ENCODE peak calls at places on chromosomes 11 and 22, in five cellular contexts. One of them, this sample, is unnamed.
A peak's percentile ranks its signal among the peaks of the same experiment; 100 is the strongest.

GRCh38 chr11:57868491-57868890 is 106.9 kb downstream of the CTNND1 start:
- DNase-seq in stimulated activated CD8-positive, alpha-beta memory T cell treated with anti-CD3 and anti-CD28 coated beads, Interleukin-15, amount 100 ng/mL, for 4 hours: no peak
- DNase-seq in activated effector memory CD4-positive, alpha-beta T cell treated with anti-CD3 and anti-CD28 coated beads, Interleukin-2, amount 50 U/mL, for 16 hours: no peak
- DNase-seq in psoas muscle: no peak
- DNase-seq in non-pigmented ciliary epithelial cell: no peak
- DNase-seq in this sample: no peak

GRCh38 chr22:21775061-21775460 is 39.5 kb upstream of the YPEL1 start:
- DNase-seq in stimulated activated CD8-positive, alpha-beta memory T cell treated with anti-CD3 and anti-CD28 coated beads, Interleukin-15, amount 100 ng/mL, for 4 hours: no peak
- DNase-seq in activated effector memory CD4-positive, alpha-beta T cell treated with anti-CD3 and anti-CD28 coated beads, Interleukin-2, amount 50 U/mL, for 16 hours: no peak
- DNase-seq in psoas muscle: no peak
- DNase-seq in non-pigmented ciliary epithelial cell: no peak
- DNase-seq in this sample: no peak

GRCh38 chr11:109619498-109619897 is 197.5 kb downstream of the C11orf87 start:
- DNase-seq in stimulated activated CD8-positive, alpha-beta memory T cell treated with anti-CD3 and anti-CD28 coated beads, Interleukin-15, amount 100 ng/mL, for 4 hours: no peak
- DNase-seq in activated effector memory CD4-positive, alpha-beta T cell treated with anti-CD3 and anti-CD28 coated beads, Interleukin-2, amount 50 U/mL, for 16 hours: no peak
- DNase-seq in psoas muscle: no peak
- DNase-seq in non-pigmented ciliary epithelial cell: no peak
- DNase-seq in this sample: no peak

GRCh38 chr11:102111787-102112653 is 1.8 kb downstream of the YAP1 start:
- DNase-seq in stimulated activated CD8-positive, alpha-beta memory T cell treated with anti-CD3 and anti-CD28 coated beads, Interleukin-15, amount 100 ng/mL, for 4 hours: no peak
- DNase-seq in activated effector memory CD4-positive, alpha-beta T cell treated with anti-CD3 and anti-CD28 coated beads, Interleukin-2, amount 50 U/mL, for 16 hours: no peak
- DNase-seq in psoas muscle: no peak
- DNase-seq in non-pigmented ciliary epithelial cell: peak; percentile 68
- DNase-seq in this sample: peak; percentile 73

GRCh38 chr22:30704978-30705377 is 10.3 kb downstream of the OSBP2 start:
- DNase-seq in stimulated activated CD8-positive, alpha-beta memory T cell treated with anti-CD3 and anti-CD28 coated beads, Interleukin-15, amount 100 ng/mL, for 4 hours: no peak
- DNase-seq in activated effector memory CD4-positive, alpha-beta T cell treated with anti-CD3 and anti-CD28 coated beads, Interleukin-2, amount 50 U/mL, for 16 hours: peak; percentile 22
- DNase-seq in psoas muscle: no peak
- DNase-seq in non-pigmented ciliary epithelial cell: no peak
- DNase-seq in this sample: no peak

GRCh38 chr11:70660059-70660888 is 261.9 kb downstream of the CTTN start:
- DNase-seq in stimulated activated CD8-positive, alpha-beta memory T cell treated with anti-CD3 and anti-CD28 coated beads, Interleukin-15, amount 100 ng/mL, for 4 hours: no peak
- DNase-seq in activated effector memory CD4-positive, alpha-beta T cell treated with anti-CD3 and anti-CD28 coated beads, Interleukin-2, amount 50 U/mL, for 16 hours: no peak
- DNase-seq in psoas muscle: no peak
- DNase-seq in non-pigmented ciliary epithelial cell: no peak
- DNase-seq in this sample: no peak

GRCh38 chr11:39684155-39684554 is 1775.3 kb downstream of the LRRC4C start:
- DNase-seq in stimulated activated CD8-positive, alpha-beta memory T cell treated with anti-CD3 and anti-CD28 coated beads, Interleukin-15, amount 100 ng/mL, for 4 hours: no peak
- DNase-seq in activated effector memory CD4-positive, alpha-beta T cell treated with anti-CD3 and anti-CD28 coated beads, Interleukin-2, amount 50 U/mL, for 16 hours: no peak
- DNase-seq in psoas muscle: no peak
- DNase-seq in non-pigmented ciliary epithelial cell: no peak
- DNase-seq in this sample: no peak

GRCh38 chr11:100830295-100830694 is 143.2 kb downstream of the ARHGAP42 start:
- DNase-seq in stimulated activated CD8-positive, alpha-beta memory T cell treated with anti-CD3 and anti-CD28 coated beads, Interleukin-15, amount 100 ng/mL, for 4 hours: no peak
- DNase-seq in activated effector memory CD4-positive, alpha-beta T cell treated with anti-CD3 and anti-CD28 coated beads, Interleukin-2, amount 50 U/mL, for 16 hours: no peak
- DNase-seq in psoas muscle: peak; percentile 20
- DNase-seq in non-pigmented ciliary epithelial cell: no peak
- DNase-seq in this sample: no peak

GRCh38 chr11:748007-748359 is 719 bp downstream of the TALDO1 start:
- DNase-seq in stimulated activated CD8-positive, alpha-beta memory T cell treated with anti-CD3 and anti-CD28 coated beads, Interleukin-15, amount 100 ng/mL, for 4 hours: no peak
- DNase-seq in activated effector memory CD4-positive, alpha-beta T cell treated with anti-CD3 and anti-CD28 coated beads, Interleukin-2, amount 50 U/mL, for 16 hours: no peak
- DNase-seq in psoas muscle: no peak
- DNase-seq in non-pigmented ciliary epithelial cell: no peak
- DNase-seq in this sample: peak; percentile 64

GRCh38 chr11:126607374-126607773 is 251.9 kb downstream of the ST3GAL4 start:
- DNase-seq in stimulated activated CD8-positive, alpha-beta memory T cell treated with anti-CD3 and anti-CD28 coated beads, Interleukin-15, amount 100 ng/mL, for 4 hours: no peak
- DNase-seq in activated effector memory CD4-positive, alpha-beta T cell treated with anti-CD3 and anti-CD28 coated beads, Interleukin-2, amount 50 U/mL, for 16 hours: no peak
- DNase-seq in psoas muscle: peak; percentile 38
- DNase-seq in non-pigmented ciliary epithelial cell: no peak
- DNase-seq in this sample: no peak

GRCh38 chr11:27255447-27255828 is 107.6 kb downstream of the CCDC34 start:
- DNase-seq in stimulated activated CD8-positive, alpha-beta memory T cell treated with anti-CD3 and anti-CD28 coated beads, Interleukin-15, amount 100 ng/mL, for 4 hours: no peak
- DNase-seq in activated effector memory CD4-positive, alpha-beta T cell treated with anti-CD3 and anti-CD28 coated beads, Interleukin-2, amount 50 U/mL, for 16 hours: no peak
- DNase-seq in psoas muscle: no peak
- DNase-seq in non-pigmented ciliary epithelial cell: peak; percentile 81
- DNase-seq in this sample: no peak

GRCh38 chr11:36328956-36329673 is 33.0 kb downstream of the PRR5L start:
- DNase-seq in stimulated activated CD8-positive, alpha-beta memory T cell treated with anti-CD3 and anti-CD28 coated beads, Interleukin-15, amount 100 ng/mL, for 4 hours: no peak
- DNase-seq in activated effector memory CD4-positive, alpha-beta T cell treated with anti-CD3 and anti-CD28 coated beads, Interleukin-2, amount 50 U/mL, for 16 hours: no peak
- DNase-seq in psoas muscle: no peak
- DNase-seq in non-pigmented ciliary epithelial cell: no peak
- DNase-seq in this sample: no peak

GRCh38 chr11:123194308-123195181 is 503 bp downstream of the CLMP start:
- DNase-seq in stimulated activated CD8-positive, alpha-beta memory T cell treated with anti-CD3 and anti-CD28 coated beads, Interleukin-15, amount 100 ng/mL, for 4 hours: no peak
- DNase-seq in activated effector memory CD4-positive, alpha-beta T cell treated with anti-CD3 and anti-CD28 coated beads, Interleukin-2, amount 50 U/mL, for 16 hours: no peak
- DNase-seq in psoas muscle: peak; percentile 28
- DNase-seq in non-pigmented ciliary epithelial cell: no peak
- DNase-seq in this sample: peak; percentile 80

GRCh38 chr11:113817162-113817561 is 37.6 kb downstream of the CLDN25 start:
- DNase-seq in stimulated activated CD8-positive, alpha-beta memory T cell treated with anti-CD3 and anti-CD28 coated beads, Interleukin-15, amount 100 ng/mL, for 4 hours: no peak
- DNase-seq in activated effector memory CD4-positive, alpha-beta T cell treated with anti-CD3 and anti-CD28 coated beads, Interleukin-2, amount 50 U/mL, for 16 hours: no peak
- DNase-seq in psoas muscle: no peak
- DNase-seq in non-pigmented ciliary epithelial cell: peak; percentile 6
- DNase-seq in this sample: no peak

GRCh38 chr11:44286911-44287310 is 23.0 kb downstream of the ALX4 start:
- DNase-seq in stimulated activated CD8-positive, alpha-beta memory T cell treated with anti-CD3 and anti-CD28 coated beads, Interleukin-15, amount 100 ng/mL, for 4 hours: no peak
- DNase-seq in activated effector memory CD4-positive, alpha-beta T cell treated with anti-CD3 and anti-CD28 coated beads, Interleukin-2, amount 50 U/mL, for 16 hours: no peak
- DNase-seq in psoas muscle: no peak
- DNase-seq in non-pigmented ciliary epithelial cell: no peak
- DNase-seq in this sample: no peak

GRCh38 chr11:133906746-133907145 is 50.0 kb downstream of the IGSF9B start:
- DNase-seq in stimulated activated CD8-positive, alpha-beta memory T cell treated with anti-CD3 and anti-CD28 coated beads, Interleukin-15, amount 100 ng/mL, for 4 hours: no peak
- DNase-seq in activated effector memory CD4-positive, alpha-beta T cell treated with anti-CD3 and anti-CD28 coated beads, Interleukin-2, amount 50 U/mL, for 16 hours: peak; percentile 17
- DNase-seq in psoas muscle: no peak
- DNase-seq in non-pigmented ciliary epithelial cell: no peak
- DNase-seq in this sample: peak; percentile 41

GRCh38 chr11:94549166-94549565 is 5.4 kb downstream of the FUT4 start:
- DNase-seq in stimulated activated CD8-positive, alpha-beta memory T cell treated with anti-CD3 and anti-CD28 coated beads, Interleukin-15, amount 100 ng/mL, for 4 hours: no peak
- DNase-seq in activated effector memory CD4-positive, alpha-beta T cell treated with anti-CD3 and anti-CD28 coated beads, Interleukin-2, amount 50 U/mL, for 16 hours: no peak
- DNase-seq in psoas muscle: no peak
- DNase-seq in non-pigmented ciliary epithelial cell: no peak
- DNase-seq in this sample: no peak

GRCh38 chr11:60978546-60979380 is 7.3 kb downstream of the CD6 start:
- DNase-seq in stimulated activated CD8-positive, alpha-beta memory T cell treated with anti-CD3 and anti-CD28 coated beads, Interleukin-15, amount 100 ng/mL, for 4 hours: peak; percentile 31
- DNase-seq in activated effector memory CD4-positive, alpha-beta T cell treated with anti-CD3 and anti-CD28 coated beads, Interleukin-2, amount 50 U/mL, for 16 hours: peak; percentile 87
- DNase-seq in psoas muscle: no peak
- DNase-seq in non-pigmented ciliary epithelial cell: no peak
- DNase-seq in this sample: no peak

GRCh38 chr11:62142921-62143320 is 19.1 kb downstream of the INCENP start:
- DNase-seq in stimulated activated CD8-positive, alpha-beta memory T cell treated with anti-CD3 and anti-CD28 coated beads, Interleukin-15, amount 100 ng/mL, for 4 hours: no peak
- DNase-seq in activated effector memory CD4-positive, alpha-beta T cell treated with anti-CD3 and anti-CD28 coated beads, Interleukin-2, amount 50 U/mL, for 16 hours: no peak
- DNase-seq in psoas muscle: no peak
- DNase-seq in non-pigmented ciliary epithelial cell: no peak
- DNase-seq in this sample: no peak

GRCh38 chr22:31346255-31346732 is at the start of gene PATZ1:
- DNase-seq in stimulated activated CD8-positive, alpha-beta memory T cell treated with anti-CD3 and anti-CD28 coated beads, Interleukin-15, amount 100 ng/mL, for 4 hours: peak; percentile 57
- DNase-seq in activated effector memory CD4-positive, alpha-beta T cell treated with anti-CD3 and anti-CD28 coated beads, Interleukin-2, amount 50 U/mL, for 16 hours: peak; percentile 90
- DNase-seq in psoas muscle: peak; percentile 74
- DNase-seq in non-pigmented ciliary epithelial cell: no peak
- DNase-seq in this sample: peak; percentile 91

GRCh38 chr22:40285508-40285907 is 60.8 kb upstream of the ADSL start:
- DNase-seq in stimulated activated CD8-positive, alpha-beta memory T cell treated with anti-CD3 and anti-CD28 coated beads, Interleukin-15, amount 100 ng/mL, for 4 hours: no peak
- DNase-seq in activated effector memory CD4-positive, alpha-beta T cell treated with anti-CD3 and anti-CD28 coated beads, Interleukin-2, amount 50 U/mL, for 16 hours: no peak
- DNase-seq in psoas muscle: no peak
- DNase-seq in non-pigmented ciliary epithelial cell: no peak
- DNase-seq in this sample: no peak

GRCh38 chr11:76577199-76577920 is 93.2 kb downstream of the LRRC32 start:
- DNase-seq in stimulated activated CD8-positive, alpha-beta memory T cell treated with anti-CD3 and anti-CD28 coated beads, Interleukin-15, amount 100 ng/mL, for 4 hours: no peak
- DNase-seq in activated effector memory CD4-positive, alpha-beta T cell treated with anti-CD3 and anti-CD28 coated beads, Interleukin-2, amount 50 U/mL, for 16 hours: no peak
- DNase-seq in psoas muscle: no peak
- DNase-seq in non-pigmented ciliary epithelial cell: peak; percentile 43
- DNase-seq in this sample: peak; percentile 92

GRCh38 chr22:49364398-49364797 is 463.3 kb downstream of the BRD1 start:
- DNase-seq in stimulated activated CD8-positive, alpha-beta memory T cell treated with anti-CD3 and anti-CD28 coated beads, Interleukin-15, amount 100 ng/mL, for 4 hours: no peak
- DNase-seq in activated effector memory CD4-positive, alpha-beta T cell treated with anti-CD3 and anti-CD28 coated beads, Interleukin-2, amount 50 U/mL, for 16 hours: no peak
- DNase-seq in psoas muscle: no peak
- DNase-seq in non-pigmented ciliary epithelial cell: no peak
- DNase-seq in this sample: no peak

GRCh38 chr11:84558085-84558905 is 1068.8 kb downstream of the DLG2 start:
- DNase-seq in stimulated activated CD8-positive, alpha-beta memory T cell treated with anti-CD3 and anti-CD28 coated beads, Interleukin-15, amount 100 ng/mL, for 4 hours: no peak
- DNase-seq in activated effector memory CD4-positive, alpha-beta T cell treated with anti-CD3 and anti-CD28 coated beads, Interleukin-2, amount 50 U/mL, for 16 hours: no peak
- DNase-seq in psoas muscle: no peak
- DNase-seq in non-pigmented ciliary epithelial cell: no peak
- DNase-seq in this sample: no peak

GRCh38 chr11:3050386-3051325 is 6.6 kb downstream of the CARS1 start:
- DNase-seq in stimulated activated CD8-positive, alpha-beta memory T cell treated with anti-CD3 and anti-CD28 coated beads, Interleukin-15, amount 100 ng/mL, for 4 hours: no peak
- DNase-seq in activated effector memory CD4-positive, alpha-beta T cell treated with anti-CD3 and anti-CD28 coated beads, Interleukin-2, amount 50 U/mL, for 16 hours: no peak
- DNase-seq in psoas muscle: no peak
- DNase-seq in non-pigmented ciliary epithelial cell: no peak
- DNase-seq in this sample: no peak

GRCh38 chr11:17986007-17986710 is 26.7 kb downstream of the SERGEF start:
- DNase-seq in stimulated activated CD8-positive, alpha-beta memory T cell treated with anti-CD3 and anti-CD28 coated beads, Interleukin-15, amount 100 ng/mL, for 4 hours: no peak
- DNase-seq in activated effector memory CD4-positive, alpha-beta T cell treated with anti-CD3 and anti-CD28 coated beads, Interleukin-2, amount 50 U/mL, for 16 hours: no peak
- DNase-seq in psoas muscle: peak; percentile 45
- DNase-seq in non-pigmented ciliary epithelial cell: no peak
- DNase-seq in this sample: no peak

GRCh38 chr22:25030636-25031035 is 78.1 kb downstream of the KIAA1671 start:
- DNase-seq in stimulated activated CD8-positive, alpha-beta memory T cell treated with anti-CD3 and anti-CD28 coated beads, Interleukin-15, amount 100 ng/mL, for 4 hours: no peak
- DNase-seq in activated effector memory CD4-positive, alpha-beta T cell treated with anti-CD3 and anti-CD28 coated beads, Interleukin-2, amount 50 U/mL, for 16 hours: no peak
- DNase-seq in psoas muscle: peak; percentile 21
- DNase-seq in non-pigmented ciliary epithelial cell: no peak
- DNase-seq in this sample: no peak

This sample was measured in sigmoid colon.